ENCODE peak calls at places on chromosomes 16 and 17, in six cellular contexts. X, K, R, E, Y and F are unnamed samples.

GRCh38 chr17:57921342-57921741 is 33.9 kb downstream of the CUEDC1 start:
- DNase-seq in E (no peak), K (peak), Y (no peak), R (no peak), X (peak), F (no peak)

GRCh38 chr17:45394913-45395568 is 37.6 kb downstream of the ARHGAP27 start:
- DNase-seq in X (peak), K (peak), E (no peak), Y (peak), R (peak), F (no peak)

GRCh38 chr17:77319211-77320031 is 178.7 kb downstream of the SEC14L1 start:
- DNase-seq in Y (peak), E (peak), K (peak), X (peak), R (peak), F (peak)

GRCh38 chr16:56932588-56933265 is 785 bp downstream of the HERPUD1 start:
- DNase-seq in R (peak), Y (peak), K (peak), X (peak), E (peak), F (no peak)

GRCh38 chr16:49643429-49644142 is 212.3 kb downstream of the ZNF423 start:
- DNase-seq in R (no peak), E (peak), X (peak), Y (no peak), K (peak), F (no peak)

GRCh38 chr17:67435122-67435521 is 58.0 kb downstream of the PITPNC1 start:
- DNase-seq in E (no peak), Y (no peak), X (no peak), K (peak), R (no peak), F (no peak)

GRCh38 chr16:84952335-84953050 is 58.8 kb downstream of the ZDHHC7 start:
- DNase-seq in R (peak), Y (peak), K (peak), E (no peak), X (peak), F (peak)

GRCh38 chr17:68592667-68593330 is 8.4 kb downstream of the FAM20A start:
- DNase-seq in X (peak), R (no peak), K (no peak), Y (no peak), E (no peak), F (peak)

GRCh38 chr17:39517224-39517623 is 55.9 kb downstream of the CDK12 start:
- DNase-seq in R (no peak), X (no peak), K (peak), Y (no peak), E (no peak), F (no peak)

GRCh38 chr16:51399908-51400670 is 249.0 kb upstream of the SALL1 start:
- DNase-seq in K (no peak), E (no peak), R (no peak), Y (no peak), X (no peak), F (no peak)

GRCh38 chr16:70634861-70635260 is 11.5 kb upstream of the IL34 start:
- DNase-seq in K (peak), X (peak), R (no peak), E (no peak), Y (no peak), F (no peak)

GRCh38 chr16:2194852-2195315 is 1.5 kb downstream of the CASKIN1 start:
- DNase-seq in R (peak), E (no peak), X (peak), K (peak), Y (no peak), F (no peak)

GRCh38 chr16:80274576-80275191 is 266.1 kb upstream of the DYNLRB2 start:
- DNase-seq in E (no peak), X (peak), R (no peak), Y (no peak), K (peak), F (no peak)

GRCh38 chr16:4733747-4734062 is 366 bp downstream of the ANKS3 start:
- DNase-seq in R (no peak), K (no peak), X (peak), Y (no peak), E (no peak), F (no peak)

GRCh38 chr17:79188048-79188447 is 113.4 kb downstream of the ENGASE start:
- DNase-seq in X (peak), K (peak), Y (no peak), E (no peak), R (peak), F (no peak)

GRCh38 chr17:18038149-18038850 is 668 bp downstream of the ATPAF2 start:
- DNase-seq in R (no peak), K (peak), E (no peak), Y (no peak), X (no peak), F (no peak)

GRCh38 chr16:66486773-66487579 is 59.9 kb downstream of the BEAN1 start:
- DNase-seq in E (peak), R (peak), X (peak), K (peak), Y (peak), F (peak)

GRCh38 chr16:31129568-31130335 is 5.8 kb downstream of the PRSS8 start:
- DNase-seq in K (no peak), E (no peak), Y (peak), X (no peak), R (peak), F (no peak)

GRCh38 chr16:22189473-22190168 is 16.5 kb upstream of the EEF2K start:
- DNase-seq in Y (peak), E (peak), X (peak), K (peak), R (peak), F (no peak)

GRCh38 chr17:74759243-74759801 is 10.9 kb downstream of the NHERF1 start:
- DNase-seq in E (no peak), X (no peak), R (no peak), Y (no peak), K (no peak), F (no peak)

GRCh38 chr17:20926532-20926931 is 116.3 kb downstream of the USP22 start:
- DNase-seq in R (no peak), E (no peak), X (peak), K (peak), Y (no peak), F (no peak)

GRCh38 chr17:8393470-8394231 is 4.0 kb downstream of the RNF222 start:
- DNase-seq in E (no peak), K (no peak), R (no peak), Y (no peak), X (peak), F (no peak)

GRCh38 chr17:73983623-73984410 is 219.7 kb upstream of the RPL38 start:
- DNase-seq in K (no peak), E (no peak), R (no peak), Y (no peak), X (no peak), F (no peak)